ENCODE peak calls at places on chromosome 3, in four cellular contexts. K is GM12878, C is K562, I is HepG2. O is an unnamed sample.

GRCh38 chr3:95228416-95228815 is 1165.6 kb downstream of the NSUN3 start:
- DNase-seq in K (no peak), C (no peak), I (no peak), O (no peak)

GRCh38 chr3:107928084-107928445 is 162.8 kb downstream of the CD47 start:
- DNase-seq in K (no peak), C (no peak), I (no peak), O (peak)

GRCh38 chr3:170740726-170741591 is 129.0 kb downstream of the RPL22L1 start:
- DNase-seq in K (no peak), C (no peak), I (no peak), O (no peak)

GRCh38 chr3:23325466-23326065 is 122.4 kb downstream of the UBE2E2 start:
- DNase-seq in K (peak), C (no peak), I (no peak), O (no peak)

GRCh38 chr3:19898725-19899124 is 35.3 kb downstream of the EFHB start:
- DNase-seq in K (no peak), C (no peak), I (peak), O (no peak)

GRCh38 chr3:54079314-54079713 is 43.0 kb upstream of the CACNA2D3 start:
- DNase-seq in K (no peak), C (no peak), I (no peak), O (no peak)

GRCh38 chr3:136122006-136122405 is 74.1 kb downstream of the MSL2 start:
- DNase-seq in K (no peak), C (no peak), I (no peak), O (no peak)

GRCh38 chr3:156273068-156273709 is 152.8 kb downstream of the KCNAB1 start:
- DNase-seq in K (no peak), C (no peak), I (no peak), O (no peak)

GRCh38 chr3:67388738-67389137 is 265.7 kb downstream of the SUCLG2 start:
- DNase-seq in K (no peak), C (no peak), I (no peak), O (no peak)

GRCh38 chr3:105473521-105474223 is 107.0 kb downstream of the ALCAM start:
- DNase-seq in K (no peak), C (no peak), I (no peak), O (no peak)

GRCh38 chr3:45218578-45219390 is 7.3 kb downstream of the TMEM158 start:
- DNase-seq in K (no peak), C (peak), I (no peak), O (no peak)

GRCh38 chr3:143298886-143299535 is 179.4 kb downstream of the CHST2 start:
- DNase-seq in K (no peak), C (no peak), I (no peak), O (no peak)

GRCh38 chr3:61683409-61684261 is 122.3 kb downstream of the PTPRG start:
- DNase-seq in K (no peak), C (no peak), I (no peak), O (no peak)

GRCh38 chr3:47113669-47114365 is 50.1 kb downstream of the SETD2 start:
- DNase-seq in K (peak), C (no peak), I (no peak), O (no peak)

GRCh38 chr3:137763594-137763938 is 549 bp upstream of the SOX14 start:
- DNase-seq in K (no peak), C (no peak), I (no peak), O (peak)
- TF ChIP-seq NFIC in K (no peak), C (no peak), I (no peak), O (no peak)

GRCh38 chr3:152474585-152474984 is 205.9 kb downstream of the MBNL1 start:
- DNase-seq in K (peak), C (peak), I (peak), O (peak)
- TF ChIP-seq NFIC in K (no peak), C (no peak), I (no peak), O (no peak)

GRCh38 chr3:127729556-127730056 is 56.9 kb downstream of the ABTB1 start:
- DNase-seq in K (no peak), C (peak), I (no peak), O (no peak)
- TF ChIP-seq NFIC in K (no peak), C (no peak), I (no peak), O (no peak)

DNA sequence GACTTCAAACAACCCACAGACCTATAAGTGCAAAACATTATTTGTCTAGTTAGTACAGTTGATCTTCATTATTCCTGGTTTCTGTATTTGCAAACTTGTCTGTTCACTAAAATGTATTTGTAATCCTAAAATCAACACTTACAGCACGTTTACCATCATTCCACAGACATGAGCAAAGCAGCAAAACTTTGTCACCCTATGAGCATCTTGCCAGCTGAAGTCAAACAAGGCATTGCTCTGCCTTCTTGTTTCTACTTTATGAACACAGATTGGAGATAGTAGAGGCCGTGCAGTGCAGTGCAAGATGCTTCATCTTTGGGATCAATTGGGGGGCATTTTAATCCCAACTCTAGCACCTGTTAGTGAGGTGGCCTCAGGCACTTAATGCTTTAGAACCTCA is 202.1 kb downstream of the NLGN1 start:
- DNase-seq in K (no peak), C (no peak), I (no peak), O (no peak)
- TF ChIP-seq NFIC in K (no peak), C (no peak), I (no peak), O (no peak)

DNA sequence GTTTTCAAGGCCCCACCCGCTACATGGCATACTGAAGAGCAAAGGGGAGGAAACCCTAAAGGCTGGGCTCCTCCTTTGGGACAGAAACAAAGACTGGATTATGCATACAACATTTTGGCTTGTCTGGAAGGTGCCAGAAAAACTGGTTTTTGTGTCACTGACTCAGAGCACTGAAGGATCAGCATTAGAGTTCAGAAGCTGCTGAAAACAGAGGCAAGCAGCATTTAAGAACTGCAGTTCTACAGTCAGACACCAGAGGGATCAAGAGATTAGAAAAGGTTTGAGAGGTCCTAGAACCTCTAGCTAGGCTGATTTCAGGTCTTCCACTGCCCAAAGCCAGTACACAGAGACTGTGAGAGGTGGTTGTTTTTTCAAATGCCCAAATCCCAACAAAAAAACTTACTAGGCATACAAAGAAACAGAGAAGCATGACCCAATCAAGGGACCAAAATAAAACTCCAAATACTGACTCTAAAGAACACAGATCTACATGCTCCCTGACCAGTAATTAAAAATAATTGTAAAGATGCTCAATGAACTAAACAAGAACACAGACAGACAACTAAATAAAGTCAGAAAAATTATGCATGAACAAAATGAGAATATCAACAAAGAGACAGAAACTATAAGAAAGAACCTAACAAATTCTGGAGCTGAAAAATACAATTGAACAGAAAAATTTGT is 91.2 kb downstream of the SENP2 start:
- DNase-seq in K (no peak), C (peak), I (peak), O (peak)
- TF ChIP-seq NFIC in K (no peak), C (no peak), I (no peak), O (no peak)

DNA sequence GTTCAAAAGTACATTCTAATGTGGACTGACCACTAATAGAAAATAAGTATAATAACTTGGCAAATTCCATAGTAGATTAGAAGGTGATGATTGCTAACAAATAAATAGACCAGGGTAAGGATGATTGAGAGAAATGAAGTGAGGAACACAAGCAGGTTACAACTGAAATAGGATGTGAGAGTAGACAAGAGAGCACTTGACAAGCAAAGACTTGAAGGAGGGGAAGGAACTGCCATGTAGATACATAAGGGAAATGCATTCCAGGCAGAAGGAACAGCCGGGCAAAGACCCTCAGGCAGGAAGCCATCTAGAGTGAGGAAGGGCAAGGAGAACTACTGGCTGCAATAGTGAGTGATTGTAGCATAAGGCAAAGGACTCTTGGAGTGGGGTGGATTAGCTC is 5.0 kb downstream of the PLA1A start:
- DNase-seq in K (no peak), C (no peak), I (no peak), O (no peak)
- TF ChIP-seq NFIC in K (no peak), C (no peak), I (no peak), O (no peak)

GRCh38 chr3:69871868-69872267 is 127.7 kb upstream of the SAMMSON start:
- DNase-seq in K (no peak), C (no peak), I (no peak), O (no peak)

GRCh38 chr3:69869021-69869420 is 129.8 kb downstream of the MITF start:
- DNase-seq in K (no peak), C (no peak), I (no peak), O (no peak)

GRCh38 chr3:69867941-69868505 is 128.8 kb downstream of the MITF start:
- DNase-seq in K (no peak), C (no peak), I (no peak), O (no peak)

GRCh38 chr3:69871256-69871655 is 128.3 kb upstream of the SAMMSON start:
- DNase-seq in K (no peak), C (no peak), I (no peak), O (no peak)

DNA sequence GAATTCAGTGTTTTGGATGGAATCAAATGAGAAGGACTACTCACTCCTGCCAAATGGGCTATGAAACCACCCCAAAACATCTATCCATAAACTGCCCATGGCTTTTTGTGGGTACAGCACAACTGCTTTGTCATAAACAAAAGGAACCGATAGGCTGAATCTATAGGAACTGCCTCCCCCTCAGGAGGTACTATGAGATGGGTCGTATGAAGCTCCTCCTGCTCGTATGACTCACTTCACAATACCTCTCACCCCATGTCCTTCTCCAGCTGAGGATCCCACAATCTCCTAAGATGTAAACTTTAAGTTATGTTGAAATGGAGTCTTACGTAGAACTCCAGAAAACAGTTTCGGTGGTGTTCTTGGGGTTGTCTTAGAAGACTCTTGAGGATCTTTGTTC is 129.9 kb upstream of the SAMMSON start:
- DNase-seq in K (no peak), C (peak), I (no peak), O (no peak)
- TF ChIP-seq NFIC in K (no peak), C (no peak), I (no peak), O (no peak)

GRCh38 chr3:5232570-5232969 is 45.1 kb downstream of the EDEM1 start:
- DNase-seq in K (no peak), C (no peak), I (peak), O (no peak)

GRCh38 chr3:5231536-5231935 is 44.0 kb downstream of the EDEM1 start:
- DNase-seq in K (no peak), C (no peak), I (no peak), O (no peak)

GRCh38 chr3:5229414-5229813 is 41.9 kb downstream of the EDEM1 start:
- DNase-seq in K (no peak), C (no peak), I (no peak), O (no peak)

GRCh38 chr3:5233026-5233425 is 45.5 kb downstream of the EDEM1 start:
- DNase-seq in K (no peak), C (no peak), I (no peak), O (no peak)

DNA sequence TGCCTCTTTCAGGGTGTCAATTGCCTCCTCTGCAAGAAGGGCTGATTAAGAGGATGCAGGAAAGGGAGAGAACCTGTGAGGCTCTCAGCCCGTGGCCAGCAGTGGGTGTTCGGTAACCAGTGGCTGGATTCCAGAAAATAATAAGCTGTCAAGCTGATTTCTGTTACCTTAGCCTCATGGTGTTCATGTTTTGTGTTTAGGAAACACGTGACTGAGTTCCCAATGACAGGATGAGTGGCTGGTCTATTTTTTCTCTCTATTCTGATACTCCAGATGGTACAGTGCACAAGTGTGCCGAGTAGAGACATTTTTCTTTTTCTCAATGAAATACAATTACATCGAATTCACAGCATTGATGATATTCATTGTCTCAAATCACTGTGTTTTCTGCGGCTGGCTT is 43.6 kb downstream of the EDEM1 start:
- DNase-seq in K (no peak), C (no peak), I (no peak), O (no peak)
- TF ChIP-seq NFIC in K (no peak), C (no peak), I (no peak), O (no peak)